ENCODE peak calls at places on chromosomes 7 and 10, in five cellular contexts. C is body of pancreas, Y is HCT116, V is small intestine, H is PC-9. D is an unnamed sample.

GRCh38 chr7:32762894-32763293 is 128.7 kb downstream of the KBTBD2 start:
- DNase-seq in C (no peak), Y (no peak), V (no peak), H (no peak), D (no peak)

GRCh38 chr7:82471351-82472020 is 27.9 kb upstream of the CACNA2D1 start:
- DNase-seq in C (no peak), Y (no peak), V (no peak), H (no peak), D (no peak)

GRCh38 chr10:7245505-7245904 is 165.3 kb downstream of the SFMBT2 start:
- DNase-seq in C (no peak), Y (no peak), V (no peak), H (no peak), D (no peak)

GRCh38 chr7:78412216-78412858 is 613.8 kb downstream of the PHTF2 start:
- DNase-seq in C (no peak), Y (no peak), V (no peak), H (no peak), D (no peak)

GRCh38 chr7:106866298-106867281 is 1.5 kb downstream of the PIK3CG start:
- DNase-seq in C (no peak), Y (no peak), V (no peak), H (no peak), D (no peak)

GRCh38 chr7:133484135-133484534 is 231.3 kb downstream of the EXOC4 start:
- DNase-seq in C (no peak), Y (no peak), V (no peak), H (no peak), D (no peak)

GRCh38 chr7:74481458-74482324 is 28.0 kb downstream of the GTF2IRD1 start:
- DNase-seq in C (no peak), Y (no peak), V (no peak), H (no peak), D (no peak)

GRCh38 chr10:27998178-27998953 is 513 bp downstream of the ODAD2 start:
- DNase-seq in C (peak; percentile 17), Y (no peak), V (no peak), H (no peak), D (no peak)

GRCh38 chr10:122019414-122019975 is 30.5 kb downstream of the TACC2 start:
- DNase-seq in C (peak; percentile 68), Y (no peak), V (peak; percentile 95), H (peak; percentile 49), D (peak; percentile 90)

GRCh38 chr7:2041496-2042367 is 191.0 kb downstream of the MAD1L1 start:
- DNase-seq in C (peak; percentile 4), Y (no peak), V (no peak), H (no peak), D (no peak)

DNA sequence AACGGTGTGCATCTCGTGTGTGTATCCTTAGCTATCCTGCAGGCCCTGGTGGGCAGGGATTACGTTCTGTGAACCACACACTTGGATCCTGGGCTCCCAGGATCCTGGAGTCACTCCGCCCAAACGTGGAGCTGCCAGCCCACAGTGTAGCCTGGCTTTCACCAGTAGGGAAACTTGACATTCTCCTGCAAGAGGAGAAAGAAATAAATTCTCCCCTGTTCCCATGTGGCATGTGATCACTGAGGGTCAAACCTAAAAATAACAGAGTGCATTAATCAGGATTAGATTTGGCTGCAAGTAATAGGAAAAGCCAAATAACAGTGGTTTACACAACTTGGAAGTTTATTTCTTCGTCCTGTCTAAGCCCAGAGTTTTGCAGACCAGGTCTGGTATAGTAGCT is 32.3 kb downstream of the PALD1 start:
- DNase-seq in C (no peak), Y (no peak), V (no peak), H (no peak), D (no peak)
- H3K4me1 ChIP-seq in C (peaks cover 35% of the 10 kb centered on the region), Y (peaks cover 20% of the 10 kb centered on the region), V (no peaks in the 10 kb centered on the region), H (no peaks in the 10 kb centered on the region), D (peaks cover 5% of the 10 kb centered on the region)

GRCh38 chr10:35470535-35470934 is 134.2 kb downstream of the CCNY start:
- DNase-seq in C (no peak), Y (no peak), V (no peak), H (no peak), D (no peak)
- H3K4me1 ChIP-seq in C (peaks cover 35% of the 10 kb centered on the region), Y (no peaks in the 10 kb centered on the region), V (peaks cover 6% of the 10 kb centered on the region), H (no peaks in the 10 kb centered on the region), D (no peaks in the 10 kb centered on the region)

GRCh38 chr7:30473903-30474302 is 4.7 kb downstream of the NOD1 start:
- DNase-seq in C (no peak), Y (no peak), V (no peak), H (no peak), D (no peak)
- H3K4me1 ChIP-seq in C (peaks cover 55% of the 10 kb centered on the region), Y (no peaks in the 10 kb centered on the region), V (no peaks in the 10 kb centered on the region), H (peaks cover 21% of the 10 kb centered on the region), D (peaks cover 10% of the 10 kb centered on the region)

DNA sequence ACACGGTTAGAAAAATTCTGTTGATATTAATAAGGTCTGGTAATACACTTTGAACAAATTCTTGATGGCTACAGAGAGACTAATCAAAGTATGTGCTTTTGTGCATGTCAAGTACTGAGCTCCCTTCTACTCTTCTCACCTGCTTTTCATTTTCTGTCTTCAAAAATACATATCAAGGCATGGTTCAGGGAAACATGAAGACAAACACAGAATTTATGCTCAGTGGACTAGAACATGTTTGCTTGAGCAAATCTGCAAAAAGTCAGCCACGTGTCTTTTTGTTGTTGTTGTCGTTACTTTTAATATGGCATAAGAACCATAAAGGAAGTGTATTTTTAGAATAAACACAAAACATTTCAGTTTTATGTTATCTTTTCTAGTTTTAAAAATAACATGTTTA is 21.9 kb downstream of the CDK13 start:
- DNase-seq in C (no peak), Y (no peak), V (no peak), H (no peak), D (no peak)
- H3K4me1 ChIP-seq in C (peaks cover 21% of the 10 kb centered on the region), Y (no peaks in the 10 kb centered on the region), V (no peaks in the 10 kb centered on the region), H (no peaks in the 10 kb centered on the region), D (no peaks in the 10 kb centered on the region)

DNA sequence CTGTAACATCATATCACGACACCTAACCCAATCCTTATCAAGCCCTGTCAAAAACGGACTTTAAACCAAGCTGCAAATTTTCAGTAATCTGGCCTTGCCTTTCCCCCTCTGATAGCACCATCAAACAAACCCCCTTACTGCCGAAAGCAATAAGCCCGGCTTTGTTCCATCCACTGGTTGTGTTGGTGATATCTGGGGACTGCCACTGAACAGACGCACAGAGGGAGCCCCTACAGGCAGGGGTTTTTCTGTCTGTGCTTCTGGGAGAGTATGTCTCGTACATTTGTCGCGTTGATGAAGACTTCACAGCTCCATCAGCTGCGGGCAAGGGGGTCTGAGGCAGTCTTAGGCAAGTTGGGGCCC is 550 bp upstream of the PLAU start:
- DNase-seq in C (no peak), Y (no peak), V (peak; percentile 74), H (peak; percentile 33), D (peak; percentile 44)
- H3K4me1 ChIP-seq in C (peaks cover 17% of the 10 kb centered on the region), Y (peaks cover 49% of the 10 kb centered on the region), V (no peaks in the 10 kb centered on the region), H (peaks cover 81% of the 10 kb centered on the region), D (peaks cover 43% of the 10 kb centered on the region)

GRCh38 chr10:29772403-29772802 is 137.6 kb upstream of the SVIL start:
- DNase-seq in C (no peak), Y (no peak), V (no peak), H (no peak), D (no peak)
- H3K4me1 ChIP-seq in C (no peaks in the 10 kb centered on the region), Y (no peaks in the 10 kb centered on the region), V (no peaks in the 10 kb centered on the region), H (peaks cover 15% of the 10 kb centered on the region), D (no peaks in the 10 kb centered on the region)

GRCh38 chr10:33260403-33261239 is 73.8 kb downstream of the NRP1 start:
- DNase-seq in C (no peak), Y (no peak), V (no peak), H (no peak), D (no peak)
- H3K4me1 ChIP-seq in C (peaks cover 44% of the 10 kb centered on the region), Y (peaks cover 15% of the 10 kb centered on the region), V (peaks cover 5% of the 10 kb centered on the region), H (peaks cover 32% of the 10 kb centered on the region), D (peaks cover 55% of the 10 kb centered on the region)

GRCh38 chr10:129956902-129957673 is 7.0 kb downstream of the EBF3 start:
- DNase-seq in C (no peak), Y (no peak), V (no peak), H (no peak), D (no peak)

GRCh38 chr10:129956285-129956649 is 7.8 kb downstream of the EBF3 start:
- DNase-seq in C (no peak), Y (no peak), V (no peak), H (no peak), D (no peak)

GRCh38 chr10:129954916-129955315 is 9.2 kb downstream of the EBF3 start:
- DNase-seq in C (no peak), Y (no peak), V (no peak), H (no peak), D (no peak)

GRCh38 chr10:129953541-129954031 is 10.5 kb downstream of the EBF3 start:
- DNase-seq in C (no peak), Y (no peak), V (no peak), H (no peak), D (no peak)

DNA sequence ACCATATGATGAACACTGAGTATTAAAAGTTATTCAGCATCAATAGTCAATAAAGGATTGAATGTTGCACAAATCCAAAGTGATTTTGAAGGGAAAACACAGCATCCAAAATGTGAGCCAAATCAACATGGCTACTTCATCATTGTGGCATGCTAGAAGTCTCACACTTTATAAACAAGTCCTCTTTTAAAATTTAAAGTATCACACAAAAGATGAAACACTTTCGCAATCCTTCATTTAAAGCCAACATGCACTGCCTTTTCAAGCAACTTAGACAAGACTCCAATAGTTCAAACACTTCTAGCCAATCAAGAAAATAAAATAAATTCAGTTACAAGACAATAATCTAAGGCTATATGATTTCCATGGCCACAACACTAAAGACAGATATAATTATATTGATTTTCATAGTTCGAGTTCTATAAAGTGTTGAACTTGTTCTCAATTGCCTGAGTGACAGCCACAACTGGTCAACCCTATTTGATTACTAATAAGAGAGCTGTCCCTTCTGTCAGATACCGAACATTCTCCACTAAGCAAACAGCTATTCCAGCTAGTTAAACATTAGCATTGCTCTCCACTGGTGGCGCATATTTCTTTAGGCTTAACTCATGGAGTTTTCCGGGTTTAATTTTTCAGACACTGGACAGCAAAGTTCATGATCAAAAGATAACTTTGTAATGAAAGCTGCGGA is 8.3 kb downstream of the EBF3 start:
- DNase-seq in C (no peak), Y (no peak), V (peak; percentile 33), H (no peak), D (no peak)
- H3K4me1 ChIP-seq in C (peaks cover 27% of the 10 kb centered on the region), Y (no peaks in the 10 kb centered on the region), V (no peaks in the 10 kb centered on the region), H (no peaks in the 10 kb centered on the region), D (peaks cover 25% of the 10 kb centered on the region)

D was measured in Caco-2.